ENCODE peak calls at places on chromosomes 6 and 20, in nine cellular contexts. M, S, R, G, T, W, L, U and D are unnamed samples.

GRCh38 chr20:48769111-48769879 is 58.5 kb downstream of the PREX1 start:
- DNase-seq in M (no peak), S (no peak), R (no peak), G (no peak), T (no peak), W (no peak), L (no peak), U (no peak), D (no peak)

GRCh38 chr20:57786304-57786942 is 76.6 kb upstream of the PMEPA1 start:
- DNase-seq in M (no peak), S (no peak), R (no peak), G (no peak), T (no peak), W (no peak), L (no peak), U (no peak), D (no peak)

GRCh38 chr6:6008648-6009421 is 2.1 kb upstream of the NRN1 start:
- DNase-seq in M (peak), S (peak), R (peak), G (peak), T (peak), W (peak), L (no peak), U (peak), D (peak)

GRCh38 chr6:128763599-128764300 is 119.2 kb upstream of the LAMA2 start:
- DNase-seq in M (no peak), S (no peak), R (no peak), G (no peak), T (no peak), W (no peak), L (no peak), U (no peak), D (no peak)

GRCh38 chr20:63312690-63313348 is 19.8 kb downstream of the COL20A1 start:
- DNase-seq in M (no peak), S (no peak), R (no peak), G (no peak), T (no peak), W (no peak), L (no peak), U (no peak), D (no peak)

GRCh38 chr20:15205719-15206118 is 868.3 kb upstream of the FLRT3 start:
- DNase-seq in M (no peak), S (no peak), R (no peak), G (no peak), T (no peak), W (no peak), L (no peak), U (no peak), D (no peak)

GRCh38 chr20:11919046-11919445 is 1.4 kb downstream of the BTBD3 start:
- DNase-seq in M (no peak), S (no peak), R (no peak), G (no peak), T (no peak), W (no peak), L (no peak), U (no peak), D (no peak)

GRCh38 chr6:160995271-160995670 is 3.7 kb downstream of the MAP3K4 start:
- DNase-seq in M (no peak), S (no peak), R (no peak), G (no peak), T (no peak), W (no peak), L (peak), U (no peak), D (no peak)

GRCh38 chr6:170207586-170207985 is 83.3 kb downstream of the DLL1 start:
- DNase-seq in M (no peak), S (no peak), R (no peak), G (no peak), T (no peak), W (no peak), L (peak), U (no peak), D (no peak)

GRCh38 chr6:6005467-6006427 is 978 bp downstream of the NRN1 start:
- DNase-seq in M (no peak), S (peak), R (no peak), G (no peak), T (no peak), W (no peak), L (no peak), U (no peak), D (no peak)

GRCh38 chr6:170529839-170530520 is 23.1 kb downstream of the PSMB1 start:
- DNase-seq in M (peak), S (peak), R (peak), G (peak), T (peak), W (no peak), L (no peak), U (peak), D (peak)

GRCh38 chr20:17419459-17419858 is 111.7 kb downstream of the BFSP1 start:
- DNase-seq in M (no peak), S (no peak), R (no peak), G (no peak), T (no peak), W (no peak), L (no peak), U (no peak), D (no peak)

GRCh38 chr20:35821807-35822242 is 50.0 kb downstream of the PHF20 start:
- DNase-seq in M (no peak), S (no peak), R (no peak), G (no peak), T (no peak), W (no peak), L (no peak), U (no peak), D (peak)

GRCh38 chr20:38224534-38224933 is 36.0 kb downstream of the KIAA1755 start:
- DNase-seq in M (no peak), S (no peak), R (no peak), G (no peak), T (no peak), W (no peak), L (no peak), U (no peak), D (no peak)

GRCh38 chr20:56400001-56400640 is 7.7 kb downstream of the CSTF1 start:
- DNase-seq in M (peak), S (peak), R (peak), G (peak), T (no peak), W (no peak), L (no peak), U (peak), D (no peak)

GRCh38 chr20:14631011-14631410 is 293.6 kb upstream of the FLRT3 start:
- DNase-seq in M (no peak), S (no peak), R (no peak), G (no peak), T (no peak), W (no peak), L (no peak), U (no peak), D (no peak)

GRCh38 chr6:137989696-137990095 is 117.5 kb downstream of the PERP start:
- DNase-seq in M (no peak), S (no peak), R (no peak), G (no peak), T (no peak), W (no peak), L (no peak), U (no peak), D (no peak)

GRCh38 chr6:54481096-54481495 is 172.9 kb downstream of the TINAG start:
- DNase-seq in M (no peak), S (peak), R (no peak), G (no peak), T (no peak), W (no peak), L (no peak), U (no peak), D (no peak)

GRCh38 chr6:27020553-27020880 is 227.0 kb upstream of the PRSS16 start:
- DNase-seq in M (no peak), S (no peak), R (no peak), G (no peak), T (no peak), W (no peak), L (no peak), U (no peak), D (no peak)

GRCh38 chr6:343960-344815 is 47.4 kb upstream of the IRF4 start:
- DNase-seq in M (no peak), S (no peak), R (no peak), G (no peak), T (no peak), W (no peak), L (no peak), U (no peak), D (no peak)

GRCh38 chr6:28807682-28808280 is 116.0 kb downstream of the TRIM27 start:
- DNase-seq in M (no peak), S (peak), R (peak), G (no peak), T (no peak), W (no peak), L (no peak), U (no peak), D (no peak)

GRCh38 chr6:46186583-46186982 is 15.8 kb upstream of the ENPP5 start:
- DNase-seq in M (no peak), S (peak), R (no peak), G (no peak), T (no peak), W (no peak), L (no peak), U (no peak), D (no peak)

GRCh38 chr6:46190889-46191288 is 20.1 kb upstream of the ENPP5 start:
- DNase-seq in M (no peak), S (no peak), R (no peak), G (no peak), T (no peak), W (no peak), L (peak), U (no peak), D (no peak)

GRCh38 chr6:46189726-46190125 is 18.9 kb upstream of the ENPP5 start:
- DNase-seq in M (no peak), S (no peak), R (no peak), G (no peak), T (no peak), W (no peak), L (peak), U (no peak), D (no peak)

DNA sequence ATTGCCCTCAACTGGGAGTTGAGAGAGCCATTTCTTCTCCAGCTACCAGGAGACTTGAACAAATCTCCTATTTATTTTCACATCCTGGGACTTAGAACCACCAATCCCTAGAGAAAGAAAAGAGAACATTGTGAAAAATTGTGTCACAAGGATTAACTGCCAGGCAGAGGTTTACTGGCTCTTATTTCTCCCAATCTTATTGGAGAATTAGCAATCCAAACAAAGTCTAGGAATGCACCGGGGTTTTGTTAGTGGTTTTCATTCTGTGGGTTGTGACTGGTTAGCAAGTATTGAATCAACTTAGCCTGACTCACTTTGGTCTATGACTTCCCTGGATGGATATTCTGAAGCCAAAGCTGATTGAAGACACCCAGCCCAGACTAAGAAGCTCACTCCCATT is 21.2 kb upstream of the ENPP5 start:
- DNase-seq in M (no peak), S (no peak), R (no peak), G (no peak), T (no peak), W (no peak), L (no peak), U (no peak), D (no peak)
- TF ChIP-seq POLR2A in M (no peak), S (no peak), R (no peak), G (no peak), T (no peak), W (no peak), L (no peak), U (no peak), D (no peak)

GRCh38 chr6:7554533-7555275 is 13.2 kb downstream of the DSP start:
- DNase-seq in M (no peak), S (no peak), R (no peak), G (no peak), T (no peak), W (no peak), L (peak), U (no peak), D (no peak)

GRCh38 chr6:7557652-7558051 is 16.2 kb downstream of the DSP start:
- DNase-seq in M (no peak), S (no peak), R (no peak), G (no peak), T (no peak), W (no peak), L (no peak), U (no peak), D (no peak)

GRCh38 chr6:7559196-7559595 is 17.7 kb downstream of the DSP start:
- DNase-seq in M (no peak), S (no peak), R (no peak), G (no peak), T (no peak), W (no peak), L (peak), U (no peak), D (no peak)

GRCh38 chr6:7555671-7556070 is 14.2 kb downstream of the DSP start:
- DNase-seq in M (no peak), S (no peak), R (no peak), G (no peak), T (no peak), W (no peak), L (peak), U (no peak), D (no peak)

DNA sequence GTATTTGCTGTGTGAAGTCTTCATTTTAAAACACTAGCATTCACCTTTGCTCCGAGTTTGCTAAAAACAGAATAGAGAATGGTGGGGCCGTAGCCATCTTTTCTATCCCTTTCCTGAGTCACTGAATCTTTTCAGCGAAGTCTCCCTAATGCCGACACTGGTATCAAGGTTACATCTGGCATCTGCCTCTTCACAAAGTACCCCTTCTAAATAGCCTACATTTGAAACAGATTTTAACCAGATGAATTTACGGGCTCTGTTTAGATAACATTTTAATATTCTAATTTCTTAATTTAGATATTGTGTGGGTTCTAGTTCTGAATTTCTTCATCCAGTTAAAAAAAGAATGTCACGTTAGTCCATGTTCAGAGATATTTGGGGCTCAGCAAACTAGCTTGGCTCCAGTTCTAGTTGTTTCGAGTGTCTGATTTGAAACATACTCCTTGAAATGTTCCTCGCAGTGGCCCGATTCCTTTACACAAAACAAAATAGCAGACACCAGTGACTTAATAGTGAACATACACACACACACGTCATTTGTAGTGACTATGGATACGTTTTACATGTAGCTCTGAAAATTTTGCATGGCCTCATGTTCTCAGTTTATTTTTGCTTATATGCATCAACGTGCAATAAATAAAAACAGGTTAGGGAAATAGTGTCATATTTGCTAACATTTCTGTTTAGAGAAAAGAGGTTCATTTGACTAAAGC is 15.1 kb downstream of the DSP start:
- DNase-seq in M (no peak), S (no peak), R (no peak), G (no peak), T (no peak), W (no peak), L (no peak), U (no peak), D (no peak)
- TF ChIP-seq POLR2A in M (no peak), S (no peak), R (no peak), G (no peak), T (no peak), W (no peak), L (no peak), U (no peak), D (no peak)

DNA sequence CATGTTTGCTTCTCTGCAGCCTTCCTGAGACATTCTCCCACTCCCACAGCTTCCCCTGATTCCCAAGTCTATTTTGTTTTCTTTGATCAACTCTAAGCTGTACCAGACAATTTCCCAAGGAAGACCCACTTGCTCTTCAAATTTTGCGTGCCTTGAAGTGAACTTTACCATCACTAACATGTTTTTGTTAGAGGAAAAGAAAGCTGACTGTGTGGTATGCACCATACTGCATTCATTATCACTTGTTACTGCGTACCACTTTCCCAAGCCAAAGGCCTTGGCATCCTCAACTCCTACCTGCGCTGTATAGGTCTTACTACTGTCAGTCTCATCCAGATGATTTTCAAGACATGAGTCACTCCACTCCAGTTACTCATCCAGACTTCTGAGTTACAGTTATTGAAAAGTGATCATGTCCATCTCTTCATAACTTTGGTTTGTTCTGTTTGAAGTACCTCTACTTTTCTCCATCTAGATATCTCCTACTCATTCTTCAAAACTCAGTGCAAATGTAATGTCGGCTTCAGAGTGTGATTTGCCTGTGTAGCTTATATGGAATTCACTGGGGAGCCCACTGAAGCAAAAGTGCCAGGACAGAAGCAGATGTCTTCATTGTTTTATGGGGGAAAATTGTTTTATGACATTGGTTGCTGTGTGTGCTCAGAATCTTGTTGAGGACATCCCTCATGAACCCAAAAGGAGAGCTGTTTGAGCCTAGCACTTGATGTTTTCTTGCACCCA is 5.2 kb downstream of the RPS12 start:
- DNase-seq in M (no peak), S (no peak), R (no peak), G (no peak), T (no peak), W (no peak), L (no peak), U (no peak), D (no peak)
- TF ChIP-seq POLR2A in M (no peak), S (no peak), R (peak), G (no peak), T (no peak), W (peak), L (no peak), U (no peak), D (no peak)

DNA sequence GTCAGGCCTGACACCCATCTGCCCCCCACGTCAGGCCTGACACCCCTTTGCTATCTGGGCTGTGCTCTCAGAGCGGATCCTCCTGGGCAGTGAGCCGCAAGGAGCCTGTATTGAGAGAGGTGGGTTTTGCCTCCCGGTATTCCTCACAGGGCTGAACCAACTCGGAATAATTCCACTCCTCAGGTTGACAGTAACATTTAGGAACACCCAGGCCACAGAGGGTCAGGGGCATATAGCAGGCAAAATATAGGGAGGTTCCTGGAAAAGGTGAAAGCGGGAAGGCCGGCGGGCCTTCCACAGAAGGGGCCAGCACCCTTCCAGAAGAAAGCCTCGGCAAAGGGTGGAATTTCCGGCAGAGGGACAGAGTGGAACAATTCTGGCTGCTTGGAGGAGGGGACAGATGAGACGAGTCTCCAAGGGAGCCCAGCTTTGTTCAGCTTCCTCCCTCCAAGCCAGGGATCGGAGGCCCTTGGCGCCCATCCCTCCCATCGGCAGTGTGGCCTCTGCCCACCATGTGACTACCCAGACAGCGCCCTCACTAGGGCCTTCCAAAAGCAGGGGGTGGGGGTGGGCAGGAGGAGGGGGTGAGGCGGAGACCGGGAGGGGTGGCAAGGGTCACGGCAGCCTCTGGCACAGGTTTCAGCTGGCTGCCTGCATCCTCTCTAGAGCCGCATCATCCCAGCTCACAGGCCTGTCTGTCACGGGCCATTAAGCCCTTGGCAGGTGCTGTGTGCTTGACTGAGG is 6.6 kb upstream of the FGD2 start:
- DNase-seq in M (no peak), S (no peak), R (no peak), G (no peak), T (no peak), W (no peak), L (no peak), U (no peak), D (no peak)
- TF ChIP-seq POLR2A in M (no peak), S (no peak), R (no peak), G (no peak), T (no peak), W (no peak), L (no peak), U (no peak), D (no peak)

DNA sequence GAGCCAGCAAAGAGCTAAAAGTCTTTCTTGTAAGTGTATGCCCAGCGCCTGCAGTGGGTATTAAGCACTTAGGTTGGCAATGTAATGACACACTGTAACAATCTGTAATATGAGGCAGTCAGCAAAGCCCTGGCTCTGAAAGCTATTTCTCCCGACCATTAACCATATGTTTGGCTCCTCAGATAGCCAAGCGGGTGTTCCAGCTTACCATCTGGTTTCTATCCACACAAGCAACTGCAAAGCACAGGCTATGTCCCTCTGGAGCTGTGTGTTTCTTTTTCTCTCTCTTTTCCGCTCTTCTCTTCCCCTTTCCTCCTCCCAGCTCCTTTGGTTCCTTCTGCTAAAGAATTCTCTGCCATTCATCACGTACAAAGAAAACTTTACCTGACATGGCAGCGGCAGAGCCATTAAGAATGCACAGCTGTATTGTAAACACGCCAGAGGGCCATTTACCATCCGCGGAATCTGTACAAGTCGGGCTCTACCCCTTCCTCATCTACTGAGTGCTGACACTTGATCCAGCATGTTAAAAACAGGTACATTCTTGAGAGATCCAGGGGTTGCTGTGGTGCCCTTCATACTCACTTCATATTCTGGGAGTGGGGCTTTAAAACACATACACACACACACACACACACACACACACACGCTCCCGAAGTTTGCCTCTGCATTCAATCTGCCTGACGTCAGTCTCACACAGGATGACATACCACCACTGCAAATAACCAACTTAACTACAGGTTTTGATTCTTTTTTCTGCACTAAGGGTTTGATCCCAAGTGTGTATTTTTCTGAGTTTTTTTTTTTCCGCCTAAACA is 77.3 kb downstream of the BACH2 start:
- DNase-seq in M (no peak), S (peak), R (no peak), G (peak), T (no peak), W (no peak), L (no peak), U (peak), D (no peak)
- TF ChIP-seq POLR2A in M (no peak), S (no peak), R (no peak), G (no peak), T (no peak), W (no peak), L (no peak), U (no peak), D (no peak)

GRCh38 chr6:31795616-31796298 is at the start of gene VARS1:
- DNase-seq in M (peak), S (peak), R (peak), G (peak), T (peak), W (peak), L (peak), U (peak), D (peak)
- TF ChIP-seq POLR2A in M (no peak), S (no peak), R (no peak), G (no peak), T (peak), W (no peak), L (no peak), U (peak), D (peak)